ENCODE peak calls at places on chromosomes 2 and 18, in four cellular contexts. One of them, this sample, is unnamed.

GRCh38 chr2:157233506-157233905 is 24.0 kb upstream of the GALNT5 start:
- DNase-seq in psoas muscle: no peak
- DNase-seq in adipocyte: peak; percentile 55
- DNase-seq in body of pancreas: no peak
- DNase-seq in this sample: no peak

GRCh38 chr2:235779444-235779896 is 285.6 kb downstream of the AGAP1 start:
- DNase-seq in adipocyte: peak; percentile 88
- DNase-seq in psoas muscle: peak; percentile 83
- DNase-seq in body of pancreas: peak; percentile 83
- DNase-seq in this sample: no peak

GRCh38 chr2:174784316-174784715 is 20.0 kb upstream of the CHRNA1 start:
- DNase-seq in psoas muscle: no peak
- DNase-seq in body of pancreas: no peak
- DNase-seq in adipocyte: no peak
- DNase-seq in this sample: no peak

GRCh38 chr18:51342815-51343214 is 145.3 kb upstream of the MEX3C start:
- DNase-seq in adipocyte: peak; percentile 4
- DNase-seq in body of pancreas: no peak
- DNase-seq in psoas muscle: no peak
- DNase-seq in this sample: no peak

GRCh38 chr2:12705742-12706141 is 11.0 kb upstream of the TRIB2 start:
- DNase-seq in body of pancreas: no peak
- DNase-seq in psoas muscle: no peak
- DNase-seq in adipocyte: no peak
- DNase-seq in this sample: no peak

GRCh38 chr2:224155896-224156295 is 116.8 kb upstream of the SERPINE2 start:
- DNase-seq in psoas muscle: no peak
- DNase-seq in adipocyte: peak; percentile 54
- DNase-seq in body of pancreas: no peak
- DNase-seq in this sample: no peak

GRCh38 chr2:120395686-120396518 is 50.0 kb downstream of the INHBB start:
- DNase-seq in adipocyte: no peak
- DNase-seq in psoas muscle: peak; percentile 48
- DNase-seq in body of pancreas: peak; percentile 35
- DNase-seq in this sample: peak; percentile 68

GRCh38 chr2:11753452-11753885 is 7.0 kb downstream of the LPIN1 start:
- DNase-seq in body of pancreas: peak; percentile 84
- DNase-seq in psoas muscle: no peak
- DNase-seq in adipocyte: no peak
- DNase-seq in this sample: peak; percentile 48

GRCh38 chr2:241111443-241111810 is 9.3 kb upstream of the MTERF4 start:
- DNase-seq in body of pancreas: no peak
- DNase-seq in adipocyte: no peak
- DNase-seq in psoas muscle: no peak
- DNase-seq in this sample: no peak

GRCh38 chr2:20561703-20562454 is 89.0 kb downstream of the HS1BP3 start:
- DNase-seq in adipocyte: peak; percentile 65
- DNase-seq in body of pancreas: no peak
- DNase-seq in psoas muscle: no peak
- DNase-seq in this sample: peak; percentile 97

GRCh38 chr18:72808688-72809087 is 59.1 kb downstream of the NETO1 start:
- DNase-seq in body of pancreas: no peak
- DNase-seq in psoas muscle: no peak
- DNase-seq in adipocyte: no peak
- DNase-seq in this sample: no peak

GRCh38 chr2:72148975-72149555 is 1.4 kb upstream of the CYP26B1 start:
- DNase-seq in psoas muscle: no peak
- DNase-seq in body of pancreas: peak; percentile 53
- DNase-seq in adipocyte: peak; percentile 79
- DNase-seq in this sample: peak; percentile 97

GRCh38 chr2:215436705-215437570 is 1.1 kb upstream of the FN1 start:
- DNase-seq in adipocyte: peak; percentile 56
- DNase-seq in body of pancreas: peak; percentile 8
- DNase-seq in psoas muscle: no peak
- DNase-seq in this sample: peak; percentile 86

GRCh38 chr2:206442854-206443734 is at the start of gene ADAM23:
- DNase-seq in adipocyte: peak; percentile 88
- DNase-seq in psoas muscle: peak; percentile 77
- DNase-seq in body of pancreas: peak; percentile 25
- DNase-seq in this sample: peak; percentile 97

GRCh38 chr2:109369671-109370191 is 240.7 kb downstream of the SH3RF3 start:
- DNase-seq in adipocyte: no peak
- DNase-seq in body of pancreas: no peak
- DNase-seq in psoas muscle: no peak
- DNase-seq in this sample: no peak

GRCh38 chr2:30026091-30027055 is 105.0 kb upstream of the ALK start:
- DNase-seq in psoas muscle: peak; percentile 56
- DNase-seq in body of pancreas: peak; percentile 71
- DNase-seq in adipocyte: peak; percentile 82
- DNase-seq in this sample: no peak

GRCh38 chr2:171086352-171087290 is 74.1 kb downstream of the TLK1 start:
- DNase-seq in psoas muscle: no peak
- DNase-seq in adipocyte: peak; percentile 69
- DNase-seq in body of pancreas: peak; percentile 46
- DNase-seq in this sample: peak; percentile 62

GRCh38 chr18:13548944-13549878 is 177.1 kb downstream of the FAM210A start:
- DNase-seq in adipocyte: no peak
- DNase-seq in body of pancreas: no peak
- DNase-seq in psoas muscle: no peak
- DNase-seq in this sample: peak; percentile 56

GRCh38 chr2:95348609-95349567 is 51.7 kb downstream of the KCNIP3 start:
- DNase-seq in body of pancreas: no peak
- DNase-seq in adipocyte: peak; percentile 28
- DNase-seq in psoas muscle: no peak
- DNase-seq in this sample: peak; percentile 62

GRCh38 chr2:97908208-97908676 is 87.5 kb downstream of the TMEM131 start:
- DNase-seq in psoas muscle: no peak
- DNase-seq in body of pancreas: no peak
- DNase-seq in adipocyte: no peak
- DNase-seq in this sample: no peak

GRCh38 chr2:85129861-85130260 is 3.3 kb upstream of the TCF7L1 start:
- DNase-seq in adipocyte: no peak
- DNase-seq in psoas muscle: no peak
- DNase-seq in body of pancreas: no peak
- DNase-seq in this sample: peak; percentile 81

GRCh38 chr18:78427081-78427480 is 552.5 kb upstream of the SALL3 start:
- DNase-seq in body of pancreas: no peak
- DNase-seq in adipocyte: no peak
- DNase-seq in psoas muscle: no peak
- DNase-seq in this sample: no peak

GRCh38 chr2:120579916-120580685 is 155.6 kb upstream of the GLI2 start:
- DNase-seq in body of pancreas: no peak
- DNase-seq in adipocyte: no peak
- DNase-seq in psoas muscle: peak; percentile 12
- DNase-seq in this sample: peak; percentile 49

GRCh38 chr2:160901631-160902030 is 258.6 kb upstream of the TANK start:
- DNase-seq in adipocyte: no peak
- DNase-seq in psoas muscle: no peak
- DNase-seq in body of pancreas: no peak
- DNase-seq in this sample: no peak

DNA sequence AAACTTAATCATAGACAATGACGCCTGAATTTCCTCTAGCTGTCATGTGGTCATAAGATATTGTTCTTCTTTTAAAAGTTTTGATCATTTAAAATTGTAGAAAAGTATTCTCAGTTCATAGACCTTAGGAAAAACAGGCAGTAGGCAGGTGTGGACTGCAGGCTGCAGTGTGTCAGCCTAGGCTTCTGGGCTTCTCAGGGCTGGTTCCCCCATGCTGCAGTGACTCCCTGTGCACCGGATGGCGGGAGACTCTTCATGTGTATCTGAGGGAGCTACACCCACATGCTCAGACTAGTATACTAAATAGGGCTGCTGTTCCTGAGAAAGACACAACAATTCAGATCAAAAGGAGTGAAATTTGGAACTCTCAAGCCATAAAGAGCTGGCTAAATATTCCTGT is 72.4 kb downstream of the PXDN start:
- DNase-seq in body of pancreas: no peak
- DNase-seq in psoas muscle: no peak
- DNase-seq in adipocyte: no peak
- DNase-seq in this sample: peak; percentile 44
- H3K36me3 ChIP-seq in body of pancreas: no peaks in the 10 kb centered on the region
- H3K36me3 ChIP-seq in psoas muscle: peaks cover 16% of the 10 kb centered on the region
- H3K36me3 ChIP-seq in adipocyte: peaks cover 84% of the 10 kb centered on the region
- H3K36me3 ChIP-seq in this sample: peaks cover 71% of the 10 kb centered on the region

DNA sequence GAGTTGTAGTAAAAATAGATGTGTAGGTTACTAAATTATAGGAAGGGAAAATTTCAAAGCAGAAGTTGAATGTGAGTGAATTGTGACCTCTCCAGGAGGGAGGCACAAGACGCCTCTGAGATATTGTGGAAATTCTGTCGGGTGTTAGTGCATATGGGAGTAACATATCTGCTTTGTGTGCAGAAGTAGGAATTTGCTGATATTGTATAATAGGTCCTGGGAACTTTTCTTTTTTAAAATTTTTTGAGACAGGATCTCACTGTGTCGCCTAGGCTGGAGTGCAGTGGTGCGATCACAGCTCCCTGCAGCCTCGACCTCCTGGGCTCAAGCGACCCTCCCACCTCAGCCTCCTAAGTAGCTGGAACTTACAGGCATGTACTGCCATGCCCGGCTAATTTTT is 34.7 kb downstream of the UBXN4 start:
- DNase-seq in psoas muscle: no peak
- DNase-seq in body of pancreas: no peak
- DNase-seq in adipocyte: no peak
- DNase-seq in this sample: no peak
- H3K36me3 ChIP-seq in psoas muscle: peaks cover 100% of the 10 kb centered on the region
- H3K36me3 ChIP-seq in body of pancreas: peaks cover 21% of the 10 kb centered on the region
- H3K36me3 ChIP-seq in adipocyte: peaks cover 85% of the 10 kb centered on the region
- H3K36me3 ChIP-seq in this sample: peaks cover 76% of the 10 kb centered on the region

GRCh38 chr18:2910751-2911425 is 64.1 kb downstream of the EMILIN2 start:
- DNase-seq in body of pancreas: no peak
- DNase-seq in psoas muscle: no peak
- DNase-seq in adipocyte: no peak
- DNase-seq in this sample: peak; percentile 73
- H3K36me3 ChIP-seq in body of pancreas: no peaks in the 10 kb centered on the region
- H3K36me3 ChIP-seq in psoas muscle: peaks cover 13% of the 10 kb centered on the region
- H3K36me3 ChIP-seq in adipocyte: peaks cover 37% of the 10 kb centered on the region
- H3K36me3 ChIP-seq in this sample: peaks cover 46% of the 10 kb centered on the region

GRCh38 chr2:237556773-237557632 is 9.4 kb upstream of the PRLH start:
- DNase-seq in psoas muscle: no peak
- DNase-seq in adipocyte: no peak
- DNase-seq in body of pancreas: no peak
- DNase-seq in this sample: peak; percentile 44

GRCh38 chr2:237557633-237558015 is 8.8 kb upstream of the PRLH start:
- DNase-seq in body of pancreas: no peak
- DNase-seq in psoas muscle: no peak
- DNase-seq in adipocyte: no peak
- DNase-seq in this sample: no peak

GRCh38 chr2:237553959-237554358 is 12.4 kb upstream of the PRLH start:
- DNase-seq in psoas muscle: peak; percentile 10
- DNase-seq in body of pancreas: no peak
- DNase-seq in adipocyte: no peak
- DNase-seq in this sample: peak; percentile 38

GRCh38 chr2:237552911-237553310 is 13.5 kb upstream of the PRLH start:
- DNase-seq in psoas muscle: no peak
- DNase-seq in adipocyte: no peak
- DNase-seq in body of pancreas: no peak
- DNase-seq in this sample: peak; percentile 34

DNA sequence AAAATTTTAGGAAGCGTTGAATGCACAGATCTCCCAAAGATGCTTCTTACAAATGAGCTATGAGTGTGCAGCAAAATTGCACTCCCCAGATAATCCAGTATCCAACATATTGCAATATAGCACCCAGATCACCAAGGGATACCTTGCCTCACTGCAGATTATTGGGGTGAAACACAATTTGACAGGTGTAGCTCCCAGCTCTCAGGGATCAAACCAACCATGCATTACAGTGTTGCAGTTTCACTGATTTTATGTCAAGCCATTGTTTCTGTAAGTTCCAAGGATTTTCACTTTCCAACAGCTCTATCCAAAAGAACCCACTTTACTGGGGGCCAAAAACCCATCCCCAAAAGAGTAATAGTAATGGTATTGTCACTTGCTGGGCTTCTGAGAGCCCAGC is 10.8 kb upstream of the PRLH start:
- DNase-seq in body of pancreas: no peak
- DNase-seq in psoas muscle: no peak
- DNase-seq in adipocyte: no peak
- DNase-seq in this sample: no peak
- H3K36me3 ChIP-seq in body of pancreas: no peaks in the 10 kb centered on the region
- H3K36me3 ChIP-seq in psoas muscle: no peaks in the 10 kb centered on the region
- H3K36me3 ChIP-seq in adipocyte: no peaks in the 10 kb centered on the region
- H3K36me3 ChIP-seq in this sample: peaks cover 48% of the 10 kb centered on the region

DNA sequence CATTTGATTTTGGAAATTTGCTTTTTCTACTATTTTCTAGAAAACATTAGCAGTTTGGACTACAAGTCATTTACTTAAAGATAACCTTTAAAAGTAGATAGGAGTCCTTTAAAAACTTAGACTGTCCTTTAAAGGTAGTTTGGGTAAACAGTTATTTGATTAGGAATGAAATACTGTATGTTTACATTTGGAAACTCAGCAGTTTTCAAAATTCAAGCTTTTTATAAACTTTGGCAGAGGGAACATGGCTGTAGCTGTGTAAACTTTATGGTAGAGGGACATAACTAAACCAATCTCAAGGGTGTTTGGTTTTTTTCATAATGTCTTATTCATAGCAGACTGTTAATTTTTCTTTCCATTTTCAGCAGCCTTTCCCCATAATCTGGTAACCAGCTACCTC is 90.7 kb downstream of the SMCHD1 start:
- DNase-seq in psoas muscle: no peak
- DNase-seq in body of pancreas: no peak
- DNase-seq in adipocyte: no peak
- DNase-seq in this sample: no peak
- H3K36me3 ChIP-seq in psoas muscle: peaks cover 95% of the 10 kb centered on the region
- H3K36me3 ChIP-seq in body of pancreas: no peaks in the 10 kb centered on the region
- H3K36me3 ChIP-seq in adipocyte: peaks cover 84% of the 10 kb centered on the region
- H3K36me3 ChIP-seq in this sample: peaks cover 13% of the 10 kb centered on the region

DNA sequence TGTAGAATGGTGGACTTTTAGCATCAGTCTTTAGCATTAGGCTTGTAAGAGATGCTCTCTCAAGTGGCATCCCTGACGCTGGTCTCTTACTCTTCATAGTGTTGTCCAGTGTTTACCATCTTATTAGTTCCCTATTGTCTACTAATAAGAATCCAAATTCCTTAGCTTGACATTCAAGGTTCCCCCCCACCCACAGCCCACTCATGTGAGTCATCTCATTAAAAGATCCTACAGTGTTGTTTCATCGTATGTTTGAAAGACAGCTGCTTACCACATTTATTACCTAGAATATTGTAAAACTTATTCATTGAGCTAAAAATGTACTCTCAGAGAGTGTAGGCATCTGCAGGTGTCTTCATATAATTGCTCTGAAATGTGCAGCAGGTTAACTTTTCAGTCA is 28.5 kb downstream of the EIF5B start:
- DNase-seq in adipocyte: no peak
- DNase-seq in body of pancreas: no peak
- DNase-seq in psoas muscle: no peak
- DNase-seq in this sample: no peak
- H3K36me3 ChIP-seq in adipocyte: peaks cover 84% of the 10 kb centered on the region
- H3K36me3 ChIP-seq in body of pancreas: peaks cover 18% of the 10 kb centered on the region
- H3K36me3 ChIP-seq in psoas muscle: peaks cover 96% of the 10 kb centered on the region
- H3K36me3 ChIP-seq in this sample: peaks cover 57% of the 10 kb centered on the region